ENCODE peak calls at places on chromosomes 12 and 14, in four cellular contexts. Y is GM23248, H is HCT116, E is Karpas-422. G is an unnamed sample. For H3K9me2, the result is how much of the 10 kb centered on the place peaks cover.

GRCh38 chr12:46964496-46965098 is 114.8 kb upstream of the PCED1B start:
- DNase-seq in Y (peak), H (no peak), E (no peak), G (no peak)

GRCh38 chr12:12612403-12612802 is 727 bp downstream of the CREBL2 start:
- DNase-seq in Y (peak), H (no peak), E (peak), G (peak)

GRCh38 chr12:131436922-131437705 is 273.8 kb upstream of the SFSWAP start:
- DNase-seq in Y (no peak), H (no peak), E (no peak), G (no peak)

GRCh38 chr12:64968989-64969819 is 144.8 kb downstream of the TBC1D30 start:
- DNase-seq in Y (peak), H (peak), E (no peak), G (peak)

GRCh38 chr12:45543887-45544286 is 185.6 kb upstream of the ARID2 start:
- DNase-seq in Y (peak), H (peak), E (peak), G (peak)

GRCh38 chr12:13727707-13728147 is 253.7 kb downstream of the GRIN2B start:
- DNase-seq in Y (no peak), H (no peak), E (no peak), G (peak)

GRCh38 chr14:66039495-66039894 is 446.7 kb upstream of the CCDC196 start:
- DNase-seq in Y (no peak), H (no peak), E (no peak), G (no peak)

GRCh38 chr12:65740873-65741600 is 83.2 kb upstream of the HMGA2 start:
- DNase-seq in Y (peak), H (no peak), E (no peak), G (peak)

GRCh38 chr14:103527408-103528157 is 1.4 kb upstream of the TRMT61A start:
- DNase-seq in Y (peak), H (no peak), E (peak), G (no peak)

GRCh38 chr14:52951730-52952481 is 1.1 kb upstream of the FERMT2 start:
- DNase-seq in Y (peak), H (peak), E (no peak), G (peak)

GRCh38 chr14:51701956-51702355 is 50.2 kb downstream of the FRMD6 start:
- DNase-seq in Y (no peak), H (no peak), E (no peak), G (no peak)

GRCh38 chr12:45577844-45578399 is 151.6 kb upstream of the ARID2 start:
- DNase-seq in Y (peak), H (no peak), E (no peak), G (no peak)

GRCh38 chr12:89236237-89236636 is 116.1 kb downstream of the DUSP6 start:
- DNase-seq in Y (peak), H (no peak), E (no peak), G (peak)

GRCh38 chr14:104110491-104111209 is 25.1 kb downstream of the ASPG start:
- DNase-seq in Y (no peak), H (no peak), E (no peak), G (no peak)

GRCh38 chr14:52422650-52423356 is 108.7 kb downstream of the PTGER2 start:
- DNase-seq in Y (no peak), H (no peak), E (no peak), G (no peak)

GRCh38 chr14:26522985-26523384 is 74.8 kb downstream of the NOVA1 start:
- DNase-seq in Y (peak), H (no peak), E (no peak), G (peak)

GRCh38 chr14:103537175-103537990 is 8.4 kb downstream of the TRMT61A start:
- DNase-seq in Y (peak), H (no peak), E (peak), G (no peak)

GRCh38 chr12:99444859-99445316 is 202.7 kb upstream of the GARIN6 start:
- DNase-seq in Y (peak), H (no peak), E (no peak), G (peak)

GRCh38 chr14:53510281-53510912 is 357.3 kb upstream of the DDHD1 start:
- DNase-seq in Y (no peak), H (no peak), E (no peak), G (peak)

GRCh38 chr14:49882826-49883694 is 9.8 kb upstream of the ARF6 start:
- DNase-seq in Y (no peak), H (no peak), E (no peak), G (peak)

GRCh38 chr12:48296586-48297396 is 53.9 kb downstream of the ZNF641 start:
- DNase-seq in Y (peak), H (no peak), E (no peak), G (peak)

GRCh38 chr12:49470986-49471385 is 67.8 kb upstream of the KCNH3 start:
- DNase-seq in Y (no peak), H (no peak), E (no peak), G (no peak)

GRCh38 chr12:6053541-6053940 is 70.9 kb downstream of the VWF start:
- DNase-seq in Y (no peak), H (no peak), E (no peak), G (no peak)

GRCh38 chr12:117967512-117967911 is 1.3 kb downstream of the KSR2 start:
- DNase-seq in Y (no peak), H (no peak), E (no peak), G (no peak)

GRCh38 chr14:105436891-105437722 is 17.5 kb downstream of the MTA1 start:
- DNase-seq in Y (no peak), H (no peak), E (no peak), G (no peak)

GRCh38 chr14:98462908-98463307 is 809.1 kb downstream of the BCL11B start:
- DNase-seq in Y (no peak), H (no peak), E (no peak), G (no peak)

GRCh38 chr14:98458702-98459101 is 813.3 kb downstream of the BCL11B start:
- DNase-seq in Y (no peak), H (no peak), E (no peak), G (no peak)
- H3K9me2 ChIP-seq in Y (under half), H (under half), E (under half), G (under half)

DNA sequence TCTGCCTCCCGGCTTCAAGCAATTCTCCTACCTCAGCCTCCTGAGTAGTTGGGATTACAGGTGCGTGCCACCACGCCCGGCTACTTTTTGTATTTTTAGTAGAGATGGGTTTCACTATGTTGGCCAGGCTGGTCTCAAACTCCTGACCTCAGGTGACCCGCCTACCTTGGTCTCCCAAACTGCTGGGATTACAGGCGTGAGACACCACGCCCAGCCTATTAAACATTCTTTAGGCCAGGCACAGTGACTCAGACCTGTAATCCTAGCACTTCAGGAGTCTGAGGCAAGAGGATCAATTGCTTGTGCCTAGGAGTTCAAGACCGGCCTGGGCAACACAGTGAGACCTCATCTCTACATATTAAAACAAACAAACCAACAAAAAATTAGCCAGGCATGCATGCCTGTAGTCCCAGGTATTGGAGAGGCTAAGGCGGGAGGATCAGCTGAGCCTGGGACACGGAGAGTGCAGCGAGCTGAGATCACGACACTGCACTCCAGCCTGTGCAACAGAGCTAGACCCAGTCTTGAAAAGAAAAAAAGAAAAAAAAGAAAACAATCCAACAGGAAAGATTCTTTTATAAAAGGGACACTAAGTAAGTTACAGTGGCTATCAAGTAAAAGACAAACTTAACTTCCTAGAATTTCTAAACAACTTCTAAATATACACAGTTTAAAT is 70.2 kb downstream of the HECTD1 start:
- DNase-seq in Y (no peak), H (peak), E (no peak), G (peak)
- H3K9ac ChIP-seq in Y (no peak), H (peak), E (no peak), G (no peak)

GRCh38 chr12:103880299-103881142 is 39.5 kb upstream of the NT5DC3 start:
- DNase-seq in Y (no peak), H (no peak), E (no peak), G (peak)
- H3K9me2 ChIP-seq in Y (under half), H (under half), E (under half), G (under half)

DNA sequence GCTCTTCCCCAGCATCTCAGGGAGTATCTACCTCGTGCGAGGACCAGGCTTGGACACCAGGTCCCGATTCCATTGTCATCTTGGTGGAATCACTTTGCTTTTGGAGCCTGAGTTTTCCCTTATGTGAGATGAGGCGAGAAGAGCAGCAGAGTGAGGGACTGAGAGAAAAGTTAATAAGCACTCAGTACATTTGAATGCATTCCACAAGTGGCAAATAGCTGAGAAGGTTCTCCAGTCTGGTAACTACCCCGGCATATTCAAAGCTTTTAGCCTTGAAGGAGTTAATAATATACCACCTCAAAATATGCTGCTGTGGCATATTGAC is 465 bp upstream of the GALC start:
- DNase-seq in Y (no peak), H (no peak), E (no peak), G (no peak)
- H3K9ac ChIP-seq in Y (peak), H (no peak), E (peak), G (no peak)

DNA sequence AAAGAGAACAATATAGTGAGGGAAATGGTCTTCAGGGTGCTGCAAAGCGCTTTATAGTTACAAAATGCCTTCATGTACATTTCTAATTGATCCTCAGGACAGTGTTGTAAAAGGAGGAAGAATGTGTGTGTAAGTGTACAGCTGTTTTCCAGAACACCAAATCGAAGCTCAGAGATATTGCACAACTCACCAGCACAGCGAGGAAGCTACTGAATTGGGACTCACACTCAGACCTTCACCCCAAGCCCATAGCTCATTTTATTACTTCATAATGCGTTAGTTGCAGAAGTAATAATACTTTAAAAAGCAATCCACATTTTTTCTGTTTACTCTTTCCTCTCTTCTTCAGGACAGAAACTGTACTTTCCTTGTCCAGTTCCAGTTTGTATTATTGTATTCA is 428.3 kb downstream of the RAD51B start:
- DNase-seq in Y (peak), H (no peak), E (no peak), G (no peak)
- H3K9me2 ChIP-seq in Y (under half), H (under half), E (under half), G (under half)

GRCh38 chr14:76810953-76811400 is 1.7 kb downstream of the ANGEL1 start:
- DNase-seq in Y (peak), H (peak), E (peak), G (peak)

GRCh38 chr14:76811561-76811960 is 1.1 kb downstream of the ANGEL1 start:
- DNase-seq in Y (peak), H (no peak), E (peak), G (no peak)

GRCh38 chr14:76812093-76812421 is 625 bp downstream of the ANGEL1 start:
- DNase-seq in Y (no peak), H (no peak), E (peak), G (peak)

GRCh38 chr14:76808990-76809389 is 3.7 kb downstream of the ANGEL1 start:
- DNase-seq in Y (no peak), H (no peak), E (no peak), G (no peak)

DNA sequence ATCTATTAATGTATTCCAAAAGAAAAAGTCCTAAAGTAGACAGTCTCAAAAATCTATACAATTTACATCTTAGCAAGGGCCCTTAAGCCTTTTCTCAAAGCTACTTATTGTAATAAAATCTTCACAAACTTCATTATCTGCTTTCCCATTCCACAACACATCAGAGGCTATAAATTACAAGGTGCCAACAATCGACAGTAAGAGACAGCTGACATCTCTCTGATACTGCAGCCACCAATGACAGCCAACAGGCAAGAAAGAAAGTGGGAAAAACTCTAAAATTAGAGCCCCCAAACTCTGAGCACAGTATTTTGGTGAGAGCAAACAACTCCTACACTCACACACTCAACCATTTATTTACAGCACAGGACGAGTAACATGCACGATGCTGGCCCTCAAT is 2.2 kb downstream of the ANGEL1 start:
- DNase-seq in Y (no peak), H (no peak), E (peak), G (no peak)
- H3K9ac ChIP-seq in Y (peak), H (no peak), E (peak), G (no peak)

GRCh38 chr14:34754687-34755086 is 40.3 kb upstream of the CFL2 start:
- DNase-seq in Y (no peak), H (no peak), E (no peak), G (no peak)
- H3K9me2 ChIP-seq in Y (under half), H (under half), E (under half), G (under half)

GRCh38 chr12:75890141-75890540 is 141.4 kb downstream of the PHLDA1 start:
- DNase-seq in Y (peak), H (no peak), E (no peak), G (no peak)

GRCh38 chr12:75890660-75891059 is 140.9 kb downstream of the PHLDA1 start:
- DNase-seq in Y (no peak), H (no peak), E (no peak), G (peak)

GRCh38 chr12:75887979-75888378 is 143.6 kb downstream of the PHLDA1 start:
- DNase-seq in Y (no peak), H (no peak), E (no peak), G (no peak)

GRCh38 chr12:75888398-75888797 is 143.2 kb downstream of the PHLDA1 start:
- DNase-seq in Y (no peak), H (no peak), E (no peak), G (no peak)

DNA sequence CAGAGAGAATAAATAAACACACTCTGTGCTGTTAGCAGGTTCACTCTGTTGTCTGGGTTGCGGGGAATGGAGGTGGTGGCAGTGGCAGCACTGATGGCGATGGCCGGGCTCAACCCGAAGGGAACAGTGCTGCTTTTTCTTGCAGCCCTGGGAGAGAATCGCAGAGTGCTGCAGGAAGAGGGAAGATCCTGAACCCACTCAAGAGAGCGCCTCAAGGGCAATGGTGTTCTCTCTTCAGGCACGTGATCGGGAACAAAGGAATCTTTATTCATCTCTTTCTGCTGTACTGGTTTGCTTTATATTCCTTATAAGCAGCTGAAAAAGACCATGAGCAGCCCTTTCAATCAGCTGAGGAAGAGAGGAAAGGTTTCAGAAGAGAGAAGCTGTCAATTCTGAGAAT is 142.4 kb downstream of the PHLDA1 start:
- DNase-seq in Y (no peak), H (no peak), E (no peak), G (no peak)
- H3K9ac ChIP-seq in Y (no peak), H (peak), E (no peak), G (no peak)

GRCh38 chr14:32468955-32469354 is 139.9 kb downstream of the AKAP6 start:
- DNase-seq in Y (peak), H (no peak), E (no peak), G (peak)
- H3K9me2 ChIP-seq in Y (under half), H (under half), E (under half), G (under half)

G was measured in PC-3.